ENCODE peak calls at places on chromosome 11, in ten cellular contexts. R is tibial artery; Y is endodermal cell; B is osteoblast; A is CD4-positive, CD25-positive, alpha-beta regulatory T cell; N is adipocyte; Z is WERI-Rb-1; G is kidney; J is spleen; S is fibroblast of lung. O is an unnamed sample. For H3K9me3, the result is how much of the 10 kb centered on the place peaks cover.

GRCh38 chr11:61172888-61173287 is 11.7 kb upstream of the VPS37C start:
- DNase-seq in A (no peak), B (no peak), N (no peak), R (no peak), Z (no peak), S (no peak), J (no peak), Y (no peak), G (no peak), O (no peak)

GRCh38 chr11:111120691-111121090 is 124.8 kb upstream of the POU2AF2 start:
- DNase-seq in A (no peak), R (no peak), S (no peak), G (no peak), Y (no peak), Z (no peak), J (no peak), B (no peak), N (no peak), O (no peak)

GRCh38 chr11:92383430-92383829 is 158.8 kb downstream of the FAT3 start:
- DNase-seq in J (no peak), Z (no peak), B (no peak), Y (no peak), G (no peak), S (peak), R (no peak), A (no peak), N (peak), O (no peak)

GRCh38 chr11:62910141-62910882 is 10.9 kb downstream of the CHRM1 start:
- DNase-seq in Z (no peak), N (no peak), A (no peak), R (no peak), Y (no peak), G (no peak), S (no peak), B (peak), J (no peak), O (no peak)

GRCh38 chr11:75199412-75199955 is 41.1 kb upstream of the TPBGL start:
- DNase-seq in A (no peak), Y (peak), B (peak), G (no peak), J (no peak), N (no peak), S (no peak), Z (peak), R (no peak), O (no peak)

GRCh38 chr11:76599041-76600013 is 71.2 kb downstream of the LRRC32 start:
- DNase-seq in S (no peak), Z (no peak), A (no peak), B (peak), N (peak), R (no peak), Y (peak), J (no peak), G (no peak), O (no peak)

GRCh38 chr11:114183041-114183511 is 113.1 kb upstream of the NNMT start:
- DNase-seq in Z (peak), G (peak), S (no peak), Y (no peak), A (peak), J (peak), N (no peak), R (peak), B (no peak), O (peak)

GRCh38 chr11:131038597-131038996 is 122.3 kb upstream of the SNX19 start:
- DNase-seq in G (no peak), S (no peak), B (peak), Y (peak), J (no peak), A (no peak), R (no peak), N (no peak), Z (peak), O (no peak)

GRCh38 chr11:45919276-45919675 is 1.6 kb upstream of the PEX16 start:
- DNase-seq in N (no peak), A (no peak), S (no peak), B (no peak), J (peak), G (peak), Y (no peak), R (no peak), Z (no peak), O (no peak)

GRCh38 chr11:132784441-132784840 is 747.9 kb downstream of the OPCML start:
- DNase-seq in B (no peak), S (peak), A (no peak), N (peak), Y (no peak), Z (no peak), J (no peak), G (no peak), R (no peak), O (no peak)

GRCh38 chr11:117704416-117705150 is 92.4 kb downstream of the DSCAML1 start:
- DNase-seq in A (no peak), J (no peak), Y (peak), Z (peak), N (no peak), G (no peak), B (no peak), R (peak), S (no peak), O (no peak)

GRCh38 chr11:7890417-7891179 is 40.5 kb downstream of the OR10A6 start:
- DNase-seq in Z (no peak), Y (no peak), B (peak), A (no peak), J (no peak), G (no peak), N (peak), S (no peak), R (no peak), O (no peak)

GRCh38 chr11:76677010-76677771 is 6.6 kb upstream of the LRRC32 start:
- DNase-seq in Y (no peak), B (peak), A (no peak), G (no peak), S (peak), Z (no peak), J (no peak), N (no peak), R (no peak), O (no peak)

GRCh38 chr11:61495801-61496601 is 12.5 kb upstream of the LRRC10B start:
- DNase-seq in B (peak), J (no peak), A (no peak), G (peak), S (peak), Z (peak), R (no peak), N (no peak), Y (no peak), O (peak)

GRCh38 chr11:69194396-69194795 is 38.7 kb downstream of the SMIM38 start:
- DNase-seq in R (no peak), B (no peak), A (no peak), N (no peak), G (no peak), J (no peak), Z (no peak), Y (no peak), S (no peak), O (no peak)

GRCh38 chr11:93630037-93630436 is 31.4 kb upstream of the CEP295 start:
- DNase-seq in R (no peak), A (no peak), B (no peak), G (no peak), J (no peak), Z (no peak), S (no peak), N (no peak), Y (no peak), O (no peak)

GRCh38 chr11:10164621-10165020 is 129.4 kb downstream of the SBF2 start:
- DNase-seq in G (no peak), R (no peak), Y (no peak), B (no peak), A (no peak), S (no peak), Z (no peak), J (no peak), N (no peak), O (no peak)

GRCh38 chr11:88384678-88385015 is 47.1 kb upstream of the CTSC start:
- DNase-seq in Y (no peak), G (no peak), A (no peak), S (no peak), N (peak), Z (no peak), J (no peak), B (peak), R (no peak), O (no peak)

GRCh38 chr11:35206616-35207015 is 67.6 kb downstream of the CD44 start:
- DNase-seq in Y (no peak), S (no peak), A (no peak), N (no peak), J (no peak), Z (no peak), G (no peak), R (no peak), B (no peak), O (no peak)

GRCh38 chr11:76794371-76795284 is 11.5 kb downstream of the TSKU start:
- DNase-seq in G (no peak), S (no peak), Z (no peak), N (no peak), J (peak), Y (no peak), B (peak), A (no peak), R (no peak), O (no peak)

GRCh38 chr11:68312780-68313573 is 586 bp downstream of the LRP5 start:
- DNase-seq in B (peak), S (no peak), G (no peak), N (peak), R (no peak), J (no peak), Y (peak), Z (no peak), A (no peak), O (no peak)

GRCh38 chr11:96271777-96272176 is 71.2 kb downstream of the MAML2 start:
- DNase-seq in Y (no peak), J (no peak), N (no peak), R (no peak), A (no peak), B (no peak), Z (no peak), S (no peak), G (no peak), O (no peak)

GRCh38 chr11:66002648-66003225 is 434 bp downstream of the BANF1 start:
- DNase-seq in A (no peak), R (peak), Z (peak), B (peak), G (no peak), Y (peak), N (peak), J (no peak), S (peak), O (peak)

GRCh38 chr11:46075168-46075567 is 46.1 kb downstream of the PHF21A start:
- DNase-seq in S (peak), G (no peak), Y (no peak), Z (no peak), J (no peak), B (peak), R (no peak), N (peak), A (no peak), O (no peak)

GRCh38 chr11:116927163-116927772 is 89.8 kb upstream of the APOA1 start:
- DNase-seq in Z (peak), R (no peak), N (peak), A (no peak), S (no peak), J (no peak), G (no peak), Y (no peak), B (no peak), O (no peak)

GRCh38 chr11:44823920-44824704 is 97.3 kb downstream of the TSPAN18 start:
- DNase-seq in Z (no peak), B (no peak), A (no peak), N (no peak), Y (peak), J (peak), S (no peak), R (no peak), G (no peak), O (no peak)

GRCh38 chr11:70699294-70700221 is 301.2 kb downstream of the CTTN start:
- DNase-seq in J (peak), Y (peak), N (no peak), B (peak), R (no peak), Z (no peak), A (no peak), G (peak), S (no peak), O (no peak)

GRCh38 chr11:63909621-63910506 is 7.1 kb downstream of the RCOR2 start:
- DNase-seq in B (peak), A (no peak), J (no peak), R (no peak), G (no peak), Z (peak), N (no peak), S (peak), Y (peak), O (no peak)

GRCh38 chr11:114563077-114563476 is 3.4 kb upstream of the NXPE1 start:
- DNase-seq in Y (no peak), S (no peak), G (no peak), A (no peak), B (no peak), J (no peak), N (peak), Z (no peak), R (no peak), O (no peak)

GRCh38 chr11:72743321-72744221 is 8.6 kb downstream of the ARAP1 start:
- DNase-seq in R (no peak), N (no peak), J (peak), B (peak), Y (no peak), Z (peak), A (no peak), S (no peak), G (peak), O (no peak)

GRCh38 chr11:95487391-95487790 is 256.4 kb upstream of the SESN3 start:
- DNase-seq in A (no peak), Y (no peak), N (no peak), G (no peak), B (no peak), Z (no peak), S (no peak), R (no peak), J (no peak), O (no peak)

GRCh38 chr11:91231226-91231625 is 993.4 kb upstream of the FAT3 start:
- DNase-seq in G (no peak), A (no peak), B (no peak), Y (no peak), R (no peak), Z (no peak), S (no peak), N (no peak), J (no peak), O (no peak)

GRCh38 chr11:69299572-69299971 is 5.6 kb downstream of the MYEOV start:
- DNase-seq in G (peak), N (no peak), J (peak), A (no peak), R (no peak), Z (no peak), S (no peak), Y (no peak), B (no peak), O (no peak)

GRCh38 chr11:62030071-62030684 is 62.7 kb upstream of the FTH1 start:
- DNase-seq in Z (no peak), A (no peak), G (no peak), B (no peak), J (no peak), Y (peak), R (peak), N (no peak), S (no peak), O (no peak)

GRCh38 chr11:38448284-38448683 is 1850.2 kb upstream of the RAG2 start:
- DNase-seq in B (no peak), Z (no peak), G (no peak), J (no peak), N (no peak), R (no peak), A (no peak), Y (no peak), S (peak), O (no peak)

GRCh38 chr11:58832246-58832645 is 12.3 kb downstream of the GLYATL2 start:
- DNase-seq in Y (no peak), G (no peak), S (no peak), N (no peak), J (no peak), Z (no peak), A (no peak), R (no peak), B (peak), O (no peak)
- H3K9me3 ChIP-seq in Y (half or more), G (under half), S (under half), N (under half), J (under half), Z (under half), A (under half), R (under half), B (under half), O (under half)

DNA sequence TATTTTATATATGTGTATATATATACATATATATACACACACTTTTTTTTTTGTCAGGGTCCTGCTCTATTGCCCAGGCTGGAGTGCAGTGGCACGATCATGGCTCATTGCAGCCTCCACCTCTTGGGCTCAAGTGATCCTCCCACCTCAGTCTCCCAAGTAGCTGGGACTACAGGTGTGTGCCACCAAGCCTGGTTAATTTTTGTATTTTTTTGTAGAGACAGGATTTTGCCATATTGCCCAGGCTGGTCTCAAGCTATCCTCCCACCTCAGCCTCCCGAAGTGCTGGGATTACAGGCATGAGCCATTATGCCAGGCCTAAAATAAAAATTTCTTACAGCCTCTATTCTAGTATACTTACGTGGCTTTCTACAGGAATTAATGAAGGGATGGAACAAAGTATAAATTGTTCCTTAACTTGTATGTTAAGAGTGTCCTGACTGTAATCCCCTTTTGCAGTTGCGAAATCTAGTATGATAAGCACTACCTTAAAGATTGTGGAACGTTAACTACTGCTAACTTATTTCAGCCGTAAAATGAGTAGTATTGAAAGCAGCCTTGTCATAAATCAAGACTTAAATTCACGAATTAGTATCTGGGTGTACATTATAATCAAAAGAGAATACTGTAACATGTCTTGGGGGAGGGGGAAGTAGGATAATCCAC is 2.1 kb downstream of the TRAF6 start:
- DNase-seq in R (no peak), Z (no peak), Y (no peak), S (no peak), J (no peak), A (no peak), B (no peak), G (no peak), N (peak), O (peak)
- H3K4me3 ChIP-seq in R (peak), Z (no peak), Y (peak), S (peak), J (no peak), A (peak), B (peak), G (peak), N (peak), O (peak)

DNA sequence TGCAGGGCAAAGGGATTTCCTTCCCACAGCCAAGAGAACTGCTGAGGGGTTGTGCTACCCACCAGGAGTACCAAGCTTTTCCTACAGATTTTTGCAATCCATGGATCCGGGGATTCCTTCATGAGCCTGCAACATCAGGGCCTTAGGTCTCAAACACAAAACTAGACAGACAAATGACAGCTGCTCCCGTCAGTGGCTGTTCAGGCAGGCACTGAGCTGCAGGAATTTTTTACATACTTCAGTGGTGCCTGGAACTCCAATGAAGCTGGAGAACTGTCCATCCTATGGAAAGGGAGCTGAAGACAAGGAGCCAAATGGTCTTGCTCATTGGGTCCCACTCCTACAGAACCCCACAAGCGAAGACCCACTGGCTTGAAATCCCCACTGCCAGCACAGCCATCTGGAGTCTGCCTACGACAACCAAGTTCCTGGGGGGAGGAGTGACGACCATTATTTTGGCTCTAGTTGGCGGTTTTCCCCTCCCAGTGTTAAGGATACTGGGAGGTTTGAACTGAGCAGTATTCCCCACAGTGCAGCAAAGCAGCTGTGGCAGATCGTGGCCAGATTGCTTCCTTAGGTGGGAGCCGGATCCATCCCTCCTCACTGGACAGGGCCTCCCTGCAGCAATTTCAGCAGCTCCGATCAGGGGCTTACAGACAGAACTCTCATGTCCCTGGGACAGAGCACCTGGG is 157.6 kb upstream of the TMEM45B start:
- DNase-seq in Y (no peak), G (no peak), A (no peak), J (no peak), R (no peak), B (no peak), Z (no peak), N (no peak), S (no peak), O (no peak)
- H3K9me3 ChIP-seq in Y (under half), G (under half), A (under half), J (under half), R (under half), B (under half), Z (under half), N (under half), S (under half), O (under half)

DNA sequence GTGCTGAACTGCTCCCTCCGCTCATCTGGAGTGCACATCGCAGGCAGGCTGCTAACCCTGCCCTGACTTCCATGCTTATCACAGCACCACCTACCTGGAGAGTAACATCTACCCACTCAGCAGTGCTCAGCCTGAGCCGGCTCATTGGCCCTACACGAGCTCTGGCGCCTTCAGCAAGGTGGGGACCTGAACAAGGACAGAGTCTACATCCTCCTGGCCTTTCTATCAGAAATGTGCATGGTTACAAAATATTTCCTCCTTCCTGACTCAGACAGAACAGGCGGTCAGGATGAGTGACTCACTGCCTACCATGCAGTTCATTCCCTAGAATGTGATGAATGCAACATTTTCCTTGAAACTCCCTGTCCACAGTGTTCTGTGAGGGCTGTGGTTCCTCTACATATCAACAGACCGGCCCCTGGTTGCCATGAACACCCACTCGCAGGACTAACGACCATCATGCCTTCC is 53.1 kb downstream of the C11orf58 start:
- DNase-seq in N (peak), G (no peak), R (peak), Z (no peak), Y (no peak), J (peak), S (peak), A (no peak), B (peak), O (no peak)
- H3K4me3 ChIP-seq in N (peak), G (no peak), R (no peak), Z (no peak), Y (no peak), J (no peak), S (no peak), A (no peak), B (peak), O (no peak)

GRCh38 chr11:2643746-2644145 is 56.0 kb downstream of the KCNQ1OT1 start:
- DNase-seq in B (no peak), R (no peak), Y (no peak), Z (no peak), A (no peak), S (no peak), G (no peak), N (no peak), J (no peak), O (no peak)
- H3K9me3 ChIP-seq in B (under half), R (half or more), Y (half or more), Z (half or more), A (under half), S (under half), G (half or more), N (half or more), J (half or more), O (under half)

O was measured in gastrocnemius medialis.